ENCODE peak calls at places on chromosomes 2 and 18, in nine cellular contexts. O is endothelial cell of umbilical vein, U is heart left ventricle, T is Peyer's patch, Z is left ventricle myocardium inferior, I is transverse colon, S is spleen, Q is psoas muscle, R is sigmoid colon. B is an unnamed sample.

GRCh38 chr2:114022360-114023085 is 132.6 kb downstream of the ACTR3 start:
- DNase-seq in O (no peak), U (no peak), T (no peak), Z (no peak), I (no peak), S (no peak), Q (no peak), R (no peak), B (no peak)

GRCh38 chr2:136344339-136344738 is 226.4 kb upstream of the CXCR4 start:
- DNase-seq in O (no peak), U (no peak), T (no peak), Z (no peak), I (no peak), S (no peak), Q (no peak), R (no peak), B (no peak)

GRCh38 chr2:163565192-163565591 is 170.6 kb downstream of the FIGN start:
- DNase-seq in O (no peak), U (no peak), T (no peak), Z (no peak), I (no peak), S (no peak), Q (no peak), R (no peak), B (no peak)

GRCh38 chr2:171139860-171140259 is 20.8 kb downstream of the TLK1 start:
- DNase-seq in O (no peak), U (no peak), T (no peak), Z (no peak), I (no peak), S (no peak), Q (no peak), R (no peak), B (no peak)

GRCh38 chr2:54898451-54899226 is 151.6 kb downstream of the RTN4 start:
- DNase-seq in O (no peak), U (no peak), T (no peak), Z (no peak), I (no peak), S (no peak), Q (no peak), R (no peak), B (no peak)

GRCh38 chr2:109545828-109546713 is 67.7 kb downstream of the SEPTIN10 start:
- DNase-seq in O (peak), U (peak), T (peak), Z (peak), I (peak), S (no peak), Q (peak), R (peak), B (peak)

GRCh38 chr2:230640540-230641011 is 72.1 kb upstream of the CAB39 start:
- DNase-seq in O (no peak), U (no peak), T (no peak), Z (no peak), I (no peak), S (no peak), Q (no peak), R (no peak), B (no peak)

GRCh38 chr2:237692601-237693079 is 65.3 kb downstream of the LRRFIP1 start:
- DNase-seq in O (peak), U (no peak), T (peak), Z (peak), I (peak), S (peak), Q (peak), R (peak), B (peak)

GRCh38 chr2:79114797-79115494 is 5.3 kb upstream of the REG1A start:
- DNase-seq in O (no peak), U (no peak), T (no peak), Z (no peak), I (no peak), S (no peak), Q (no peak), R (no peak), B (no peak)

GRCh38 chr2:177604291-177605065 is 211.9 kb downstream of the AGPS start:
- DNase-seq in O (peak), U (no peak), T (no peak), Z (no peak), I (no peak), S (no peak), Q (no peak), R (no peak), B (peak)

GRCh38 chr2:171008550-171009205 is 79.6 kb downstream of the GORASP2 start:
- DNase-seq in O (no peak), U (no peak), T (no peak), Z (no peak), I (no peak), S (no peak), Q (no peak), R (no peak), B (no peak)

GRCh38 chr2:127134235-127134634 is 27.3 kb upstream of the BIN1 start:
- DNase-seq in O (no peak), U (no peak), T (no peak), Z (no peak), I (no peak), S (no peak), Q (no peak), R (no peak), B (no peak)

GRCh38 chr18:916562-916961 is 11.9 kb downstream of the ADCYAP1 start:
- DNase-seq in O (no peak), U (no peak), T (no peak), Z (no peak), I (no peak), S (no peak), Q (no peak), R (no peak), B (no peak)

GRCh38 chr2:164606557-164606956 is 14.7 kb downstream of the GRB14 start:
- DNase-seq in O (peak), U (no peak), T (no peak), Z (no peak), I (no peak), S (no peak), Q (no peak), R (no peak), B (no peak)

GRCh38 chr18:68083131-68083530 is 566.6 kb upstream of the DSEL start:
- DNase-seq in O (peak), U (no peak), T (no peak), Z (no peak), I (no peak), S (no peak), Q (no peak), R (no peak), B (no peak)

GRCh38 chr2:38074047-38074774 is 1.7 kb downstream of the CYP1B1 start:
- DNase-seq in O (no peak), U (no peak), T (no peak), Z (peak), I (no peak), S (peak), Q (peak), R (no peak), B (peak)

GRCh38 chr2:149410701-149411484 is 80.5 kb downstream of the LYPD6 start:
- DNase-seq in O (peak), U (no peak), T (peak), Z (no peak), I (no peak), S (no peak), Q (no peak), R (no peak), B (no peak)

GRCh38 chr2:1246239-1246638 is 167.0 kb upstream of the TPO start:
- DNase-seq in O (no peak), U (no peak), T (no peak), Z (no peak), I (no peak), S (no peak), Q (no peak), R (no peak), B (no peak)

GRCh38 chr2:136386046-136386445 is 268.1 kb upstream of the CXCR4 start:
- DNase-seq in O (no peak), U (no peak), T (no peak), Z (no peak), I (no peak), S (no peak), Q (no peak), R (no peak), B (no peak)

GRCh38 chr18:55858661-55859111 is 270.7 kb upstream of the TCF4 start:
- DNase-seq in O (no peak), U (no peak), T (no peak), Z (no peak), I (no peak), S (no peak), Q (no peak), R (no peak), B (no peak)

GRCh38 chr2:86825728-86826386 is 35.1 kb upstream of the CD8A start:
- DNase-seq in O (no peak), U (no peak), T (peak), Z (no peak), I (no peak), S (no peak), Q (no peak), R (no peak), B (no peak)

GRCh38 chr2:139909160-139909559 is 1129.0 kb upstream of the NXPH2 start:
- DNase-seq in O (no peak), U (no peak), T (no peak), Z (no peak), I (no peak), S (no peak), Q (no peak), R (no peak), B (no peak)

GRCh38 chr2:57516740-57517340 is 529.8 kb upstream of the VRK2 start:
- DNase-seq in O (peak), U (no peak), T (no peak), Z (no peak), I (no peak), S (no peak), Q (no peak), R (no peak), B (no peak)

GRCh38 chr18:76402026-76402990 is 92.7 kb downstream of the ZNF516 start:
- DNase-seq in O (no peak), U (no peak), T (no peak), Z (no peak), I (no peak), S (no peak), Q (no peak), R (peak), B (peak)
- TF ChIP-seq CTCF in O (no peak), U (no peak), T (no peak), Z (no peak), I (no peak), S (no peak), Q (no peak), R (no peak), B (no peak)

DNA sequence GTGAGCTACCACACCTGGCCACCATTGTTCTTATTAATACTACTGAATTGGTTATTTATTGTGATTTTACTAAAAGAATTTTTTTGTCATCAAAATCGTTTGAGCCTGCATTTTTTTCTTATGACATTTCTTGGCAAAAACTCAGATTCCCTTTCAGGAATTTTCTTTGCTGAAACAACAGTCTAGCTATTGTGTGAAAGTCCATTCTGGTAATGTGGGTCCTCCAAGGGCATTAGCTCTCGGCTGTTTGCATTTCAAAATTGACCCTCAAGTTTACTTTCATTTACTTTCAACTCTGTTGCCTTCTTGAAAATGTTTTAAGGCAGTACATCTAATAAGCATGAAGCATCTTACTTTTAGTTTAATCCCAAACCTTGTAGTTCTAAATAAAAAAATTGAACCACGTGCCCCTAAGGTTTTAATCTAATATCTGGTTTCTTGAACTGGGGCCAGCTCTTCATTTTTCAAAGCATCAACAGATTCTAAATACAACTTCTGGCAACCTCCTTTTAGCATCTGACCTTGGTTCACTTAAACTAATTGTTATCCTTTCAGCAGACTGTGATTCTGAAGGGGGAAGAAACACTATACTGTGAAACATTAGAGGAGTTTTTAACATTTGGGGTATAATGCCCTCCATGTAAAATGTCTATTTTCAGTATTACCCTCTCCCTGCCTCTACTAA is 325.2 kb upstream of the RAB12 start:
- DNase-seq in O (peak), U (no peak), T (no peak), Z (no peak), I (no peak), S (no peak), Q (no peak), R (no peak), B (no peak)
- H3K27ac ChIP-seq in O (no peak), U (no peak), T (no peak), Z (no peak), I (no peak), S (no peak), Q (no peak), R (no peak), B (no peak)

DNA sequence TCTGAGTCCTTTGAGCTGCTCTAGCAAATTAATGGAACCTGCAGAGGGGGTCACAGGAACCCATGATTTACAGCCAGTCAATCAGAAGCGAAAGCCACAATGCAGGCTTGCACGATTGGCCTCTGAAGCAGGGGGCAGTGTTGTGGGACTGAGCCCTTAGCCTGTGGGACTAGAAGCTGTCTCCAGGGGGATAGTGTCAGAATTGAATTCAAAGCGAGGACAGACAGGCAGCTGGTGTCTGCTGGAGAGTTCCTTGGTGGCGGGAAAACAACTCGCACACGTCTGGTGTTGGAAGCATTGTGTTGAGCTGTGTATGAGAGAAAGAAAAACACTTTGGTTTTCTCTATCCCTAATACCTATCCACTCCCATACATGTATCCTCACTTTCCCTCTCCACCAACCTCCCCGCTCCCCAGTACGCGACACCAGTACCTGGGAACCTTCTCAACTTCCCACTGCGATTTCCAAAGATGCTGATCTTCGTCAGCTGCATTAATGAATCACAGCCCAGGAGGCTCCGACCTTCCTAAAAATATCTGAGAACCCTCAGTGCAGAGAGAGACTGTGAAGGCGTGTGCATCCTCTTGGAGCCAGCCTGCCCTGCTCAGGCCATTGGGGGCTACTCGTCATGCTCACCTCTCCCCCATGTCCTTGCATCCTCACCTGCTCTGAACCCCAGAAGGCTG is 88.2 kb downstream of the HS1BP3 start:
- DNase-seq in O (no peak), U (peak), T (no peak), Z (no peak), I (no peak), S (no peak), Q (peak), R (no peak), B (peak)
- TF ChIP-seq CTCF in O (peak), U (no peak), T (no peak), Z (peak), I (no peak), S (no peak), Q (no peak), R (no peak), B (no peak)

GRCh38 chr2:197308635-197309368 is 1.8 kb downstream of the ANKRD44 start:
- DNase-seq in O (no peak), U (no peak), T (no peak), Z (no peak), I (no peak), S (no peak), Q (no peak), R (no peak), B (no peak)
- H3K27ac ChIP-seq in O (no peak), U (peak), T (peak), Z (peak), I (peak), S (peak), Q (no peak), R (peak), B (peak)

GRCh38 chr2:226911932-226912331 is 76.1 kb downstream of the RHBDD1 start:
- DNase-seq in O (no peak), U (no peak), T (no peak), Z (no peak), I (no peak), S (no peak), Q (no peak), R (no peak), B (no peak)

GRCh38 chr2:226915846-226916360 is 80.0 kb downstream of the RHBDD1 start:
- DNase-seq in O (no peak), U (no peak), T (no peak), Z (no peak), I (no peak), S (no peak), Q (no peak), R (no peak), B (no peak)

GRCh38 chr2:226913641-226914040 is 77.8 kb downstream of the RHBDD1 start:
- DNase-seq in O (no peak), U (no peak), T (no peak), Z (no peak), I (no peak), S (no peak), Q (no peak), R (no peak), B (no peak)

GRCh38 chr2:226916662-226917061 is 80.8 kb downstream of the RHBDD1 start:
- DNase-seq in O (no peak), U (no peak), T (no peak), Z (no peak), I (no peak), S (no peak), Q (no peak), R (no peak), B (no peak)
- TF ChIP-seq CTCF in O (no peak), U (no peak), T (no peak), Z (no peak), I (no peak), S (no peak), Q (no peak), R (no peak), B (no peak)